ENCODE peak calls at places on chromosomes 4 and X, in eight cellular contexts. F is MM.1S, A is PC-9, R is HCT116, X is neural progenitor cell, Y is HepG2, L is GM12878, N is PC-3. U is an unnamed sample.
A peak's percentile ranks its signal among the peaks of the same experiment; 100 is the strongest.

GRCh38 chr4:74062954-74063353 is 24.5 kb upstream of the CXCL3 start:
- DNase-seq in X (no peak), R (no peak), L (no peak), F (no peak), N (no peak), A (no peak), Y (no peak), U (no peak)

GRCh38 chr4:182231503-182231902 is 11.7 kb upstream of the TENM3 start:
- DNase-seq in A (no peak), Y (no peak), N (no peak), R (no peak), F (no peak), L (no peak), X (no peak), U (no peak)

GRCh38 chrX:154012336-154012991 is 7.2 kb downstream of the IRAK1 start:
- DNase-seq in A (no peak), N (no peak), F (no peak), Y (peak; percentile 72), L (no peak), X (no peak), R (no peak), U (peak; percentile 74)

GRCh38 chr4:8495803-8496202 is 55.2 kb downstream of the TRMT44 start:
- DNase-seq in N (no peak), F (no peak), A (no peak), X (no peak), Y (no peak), R (no peak), L (no peak), U (no peak)

GRCh38 chrX:136353519-136354095 is 52.8 kb downstream of the ADGRG4 start:
- DNase-seq in A (peak; percentile 99), X (no peak), F (no peak), R (peak; percentile 46), Y (no peak), N (peak; percentile 94), L (no peak), U (peak; percentile 93)

GRCh38 chr4:7472443-7473013 is 37.8 kb upstream of the PSAPL1 start:
- DNase-seq in R (no peak), A (no peak), N (no peak), F (no peak), X (peak; percentile 82), Y (no peak), L (no peak), U (no peak)

GRCh38 chrX:16930392-16930791 is 16.1 kb upstream of the REPS2 start:
- DNase-seq in R (no peak), N (no peak), F (no peak), X (peak; percentile 3), L (no peak), Y (no peak), A (no peak), U (no peak)

GRCh38 chr4:111650553-111651183 is 494.6 kb upstream of the FAM241A start:
- DNase-seq in R (no peak), L (no peak), F (no peak), N (no peak), X (peak; percentile 64), Y (no peak), A (no peak), U (no peak)

GRCh38 chrX:150663061-150663460 is 30.1 kb upstream of the MTMR1 start:
- DNase-seq in N (no peak), Y (no peak), X (no peak), F (no peak), L (no peak), A (no peak), R (no peak), U (no peak)

GRCh38 chrX:54067741-54068140 is 23.5 kb upstream of the PHF8 start:
- DNase-seq in R (no peak), N (no peak), F (no peak), Y (no peak), A (no peak), L (no peak), X (no peak), U (no peak)

GRCh38 chrX:11215191-11215921 is 77.9 kb upstream of the AMELX start:
- DNase-seq in X (peak; percentile 27), A (no peak), F (no peak), Y (no peak), R (no peak), N (no peak), L (no peak), U (no peak)

GRCh38 chrX:151790421-151791160 is 56.0 kb downstream of the CNGA2 start:
- DNase-seq in X (no peak), N (no peak), F (no peak), R (no peak), A (no peak), L (no peak), Y (no peak), U (no peak)

GRCh38 chrX:4764888-4765287 is 1051.4 kb upstream of the PRKX start:
- DNase-seq in F (no peak), X (no peak), A (no peak), N (peak; percentile 70), Y (no peak), L (no peak), R (no peak), U (peak; percentile 19)

GRCh38 chrX:149570668-149571067 is 16.6 kb downstream of the MAGEA9B start:
- DNase-seq in F (no peak), X (no peak), R (no peak), A (peak; percentile 95), Y (no peak), N (peak; percentile 50), L (no peak), U (peak; percentile 85)

GRCh38 chr4:14180983-14181601 is 553.6 kb upstream of the BOD1L1 start:
- DNase-seq in F (no peak), L (no peak), N (peak; percentile 91), Y (no peak), A (peak; percentile 95), X (no peak), R (no peak), U (no peak)

GRCh38 chrX:150581093-150581775 is 12.8 kb downstream of the MTM1 start:
- DNase-seq in F (no peak), A (peak; percentile 87), Y (peak; percentile 64), N (peak; percentile 85), X (no peak), R (peak; percentile 28), L (no peak), U (peak; percentile 65)

GRCh38 chr4:6972375-6972650 is 62.7 kb downstream of the TBC1D14 start:
- DNase-seq in F (no peak), R (no peak), L (no peak), X (no peak), Y (no peak), N (no peak), A (no peak), U (no peak)

GRCh38 chr4:48979897-48980579 is 6.0 kb upstream of the CWH43 start:
- DNase-seq in X (no peak), A (no peak), F (no peak), L (no peak), Y (no peak), N (peak; percentile 54), R (no peak), U (peak; percentile 77)

GRCh38 chr4:48985976-48986653 is at the start of gene CWH43:
- DNase-seq in F (no peak), R (no peak), X (peak; percentile 49), L (no peak), Y (no peak), A (no peak), N (peak; percentile 61), U (no peak)

GRCh38 chr4:48986654-48987164 is 634 bp downstream of the CWH43 start:
- DNase-seq in A (no peak), F (no peak), L (no peak), R (no peak), N (peak; percentile 27), X (no peak), Y (no peak), U (no peak)

GRCh38 chr4:48989461-48990203 is 3.6 kb downstream of the CWH43 start:
- DNase-seq in F (no peak), N (no peak), X (no peak), L (no peak), Y (no peak), A (no peak), R (no peak), U (no peak)

GRCh38 chr4:48985602-48985975 is 486 bp upstream of the CWH43 start:
- DNase-seq in L (no peak), R (no peak), X (no peak), N (no peak), F (no peak), A (no peak), Y (no peak), U (no peak)
- TF ChIP-seq EZH2 in L (no peak), R (no peak), X (no peak), N (no peak), F (no peak), A (no peak), Y (no peak), U (no peak)

GRCh38 chrX:21975827-21976226 is 35.3 kb downstream of the SMS start:
- DNase-seq in X (no peak), Y (no peak), F (no peak), A (no peak), L (no peak), N (peak; percentile 66), R (no peak), U (peak; percentile 19)

GRCh38 chrX:21972721-21973120 is 32.2 kb downstream of the SMS start:
- DNase-seq in R (no peak), N (peak; percentile 10), F (no peak), X (no peak), Y (no peak), A (no peak), L (no peak), U (no peak)

GRCh38 chrX:21975242-21975641 is 34.7 kb downstream of the SMS start:
- DNase-seq in A (no peak), X (no peak), N (no peak), F (no peak), R (no peak), L (no peak), Y (no peak), U (no peak)

GRCh38 chrX:21973321-21974010 is 33.0 kb downstream of the SMS start:
- DNase-seq in X (no peak), L (no peak), N (peak; percentile 6), Y (no peak), F (no peak), A (peak; percentile 69), R (no peak), U (no peak)

GRCh38 chrX:21974011-21974385 is 33.5 kb downstream of the SMS start:
- DNase-seq in F (no peak), N (peak; percentile 85), L (peak; percentile 17), A (peak; percentile 98), X (no peak), R (no peak), Y (no peak), U (peak; percentile 30)
- H3K27ac ChIP-seq in F (no peak overlapping the region), N (peak overlapping the region; percentile 72), L (peak overlapping the region; percentile 68), A (peak overlapping the region; percentile 74), X (no peak overlapping the region), R (no peak overlapping the region), Y (no peak overlapping the region), U (no peak overlapping the region)

GRCh38 chrX:135185795-135186443 is 14.7 kb upstream of the CT55 start:
- DNase-seq in F (peak; percentile 41), L (peak; percentile 11), A (peak; percentile 37), N (peak; percentile 67), Y (peak; percentile 36), R (peak; percentile 42), X (peak; percentile 65), U (peak; percentile 53)
- TF ChIP-seq CTCF in F (peak; percentile 50), L (peak; percentile 58), A (peak; percentile 71), N (peak; percentile 63), Y (peak; percentile 69), R (peak; percentile 56), X (peak; percentile 59), U (peak; percentile 73)

DNA sequence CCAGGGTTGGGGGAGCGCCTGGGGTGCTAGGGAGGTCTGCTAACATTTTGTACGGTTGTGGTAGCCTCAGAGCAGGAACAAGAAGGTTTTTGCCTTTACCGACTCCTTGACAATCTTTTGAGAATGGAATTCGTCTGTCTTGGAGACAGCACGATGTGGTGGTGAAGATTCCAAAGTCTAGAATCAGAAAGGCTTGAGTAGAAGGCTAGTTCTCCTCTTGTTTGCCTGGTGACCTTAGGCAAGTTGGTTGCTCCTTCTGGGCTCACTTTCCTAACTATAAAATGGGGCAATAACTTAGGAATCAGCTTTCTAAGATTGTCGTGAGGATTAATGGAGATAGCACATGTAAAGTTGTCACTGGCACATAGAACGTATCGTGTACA is 741 bp downstream of the FAM47E start:
- DNase-seq in F (no peak), N (no peak), R (no peak), A (no peak), Y (no peak), L (no peak), X (no peak), U (no peak)
- TF ChIP-seq EZH2 in F (no peak), N (no peak), R (no peak), A (no peak), Y (no peak), L (no peak), X (no peak), U (no peak)

U was measured in mammary epithelial cell.